ENCODE peak calls at places on chromosomes 16 and 17, in five cellular contexts. L is K562, E is HCT116, J is HepG2, H is SK-N-SH. O is an unnamed sample.

GRCh38 chr17:28133562-28133970 is 91.1 kb downstream of the NLK start:
- DNase-seq in J (no peak), H (no peak), E (no peak), L (no peak), O (no peak)

GRCh38 chr16:4053663-4054479 is 62.4 kb downstream of the ADCY9 start:
- DNase-seq in H (no peak), L (no peak), J (no peak), E (peak), O (no peak)

GRCh38 chr16:88914750-88915368 is 48.4 kb upstream of the PABPN1L start:
- DNase-seq in H (no peak), E (no peak), J (no peak), L (no peak), O (no peak)

GRCh38 chr16:50154369-50154947 is 1.4 kb downstream of the TENT4B start:
- DNase-seq in J (no peak), L (peak), E (no peak), H (peak), O (no peak)

GRCh38 chr17:82705756-82706155 is 7.3 kb upstream of the RAB40B start:
- DNase-seq in H (no peak), E (no peak), L (no peak), J (no peak), O (no peak)

GRCh38 chr16:59045496-59045895 is 311.4 kb upstream of the GOT2 start:
- DNase-seq in L (no peak), H (no peak), J (no peak), E (no peak), O (no peak)

GRCh38 chr17:81561494-81561885 is 9.3 kb upstream of the FAAP100 start:
- DNase-seq in J (no peak), L (no peak), E (no peak), H (no peak), O (no peak)

GRCh38 chr17:17898673-17899072 is 61.9 kb upstream of the SREBF1 start:
- DNase-seq in H (no peak), E (no peak), L (no peak), J (no peak), O (no peak)

GRCh38 chr16:62190426-62190825 is 154.2 kb upstream of the CDH8 start:
- DNase-seq in H (peak), J (peak), L (no peak), E (no peak), O (no peak)

GRCh38 chr17:57524790-57525543 is 220.1 kb downstream of the CCDC182 start:
- DNase-seq in H (no peak), J (peak), E (no peak), L (no peak), O (no peak)

GRCh38 chr17:41496803-41497484 is 7.2 kb upstream of the KRT36 start:
- DNase-seq in L (peak), E (peak), H (peak), J (peak), O (peak)

GRCh38 chr17:75181608-75182318 is 996 bp downstream of the SUMO2 start:
- DNase-seq in J (no peak), H (peak), E (no peak), L (peak), O (no peak)

GRCh38 chr17:67993998-67994361 is 2.3 kb downstream of the C17orf58 start:
- DNase-seq in H (peak), J (peak), L (peak), E (no peak), O (no peak)

GRCh38 chr16:49876716-49877129 is 20.8 kb upstream of the ZNF423 start:
- DNase-seq in H (peak), L (peak), J (no peak), E (no peak), O (no peak)

GRCh38 chr17:17935321-17936271 is 36.6 kb downstream of the TOM1L2 start:
- DNase-seq in H (no peak), E (no peak), L (no peak), J (peak), O (no peak)

GRCh38 chr16:14087590-14088154 is 16.6 kb downstream of the MRTFB start:
- DNase-seq in L (no peak), H (no peak), E (no peak), J (no peak), O (no peak)

GRCh38 chr16:9820481-9821246 is 361.6 kb downstream of the GRIN2A start:
- DNase-seq in L (peak), J (no peak), E (no peak), H (no peak), O (no peak)

GRCh38 chr17:34817252-34817651 is 144.0 kb downstream of the CCT6B start:
- DNase-seq in E (no peak), L (no peak), H (no peak), J (no peak), O (no peak)

GRCh38 chr16:53926209-53926608 is 222.3 kb downstream of the FTO start:
- DNase-seq in E (no peak), H (no peak), L (no peak), J (no peak), O (no peak)

GRCh38 chr16:67426022-67426421 is 4.9 kb upstream of the HSD11B2 start:
- DNase-seq in H (no peak), L (no peak), J (no peak), E (no peak), O (no peak)

GRCh38 chr17:10384175-10384574 is 11.4 kb upstream of the MYH13 start:
- DNase-seq in L (no peak), E (no peak), H (no peak), J (no peak), O (no peak)

GRCh38 chr17:76714822-76715461 is 4.2 kb upstream of the MXRA7 start:
- DNase-seq in H (peak), J (no peak), E (no peak), L (peak), O (no peak)

GRCh38 chr16:50478773-50479149 is 69.4 kb upstream of the NKD1 start:
- DNase-seq in L (peak), J (no peak), E (no peak), H (no peak), O (no peak)

GRCh38 chr17:74840989-74841666 is 18.6 kb downstream of the GRIN2C start:
- DNase-seq in L (peak), J (peak), H (no peak), E (no peak), O (no peak)

GRCh38 chr17:9648521-9649110 is 3.3 kb downstream of the USP43 start:
- DNase-seq in L (no peak), E (no peak), J (no peak), H (no peak), O (no peak)

DNA sequence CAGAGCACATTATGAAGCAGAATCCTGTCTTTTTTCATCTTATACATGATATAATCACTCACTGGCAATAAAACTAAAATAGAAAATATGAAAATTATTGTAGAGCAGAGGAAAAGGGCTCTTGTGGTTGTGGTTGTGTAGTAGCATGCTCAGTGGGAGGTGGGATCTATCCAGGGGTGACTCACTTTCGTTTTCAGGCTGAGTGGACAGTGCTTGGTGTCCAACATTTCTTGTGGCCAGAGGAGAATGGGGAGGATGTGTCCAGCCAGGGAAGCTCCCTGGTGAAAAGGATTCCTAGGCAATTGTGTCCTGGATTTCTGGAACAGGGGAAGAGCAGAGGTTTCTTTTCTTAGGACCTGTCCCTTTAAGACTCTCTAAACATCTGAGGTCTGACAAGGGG is 31.9 kb upstream of the CPHXL start:
- DNase-seq in H (no peak), E (no peak), L (no peak), J (no peak), O (no peak)
- TF ChIP-seq REST in H (no peak), E (no peak), L (no peak), J (no peak), O (no peak)

DNA sequence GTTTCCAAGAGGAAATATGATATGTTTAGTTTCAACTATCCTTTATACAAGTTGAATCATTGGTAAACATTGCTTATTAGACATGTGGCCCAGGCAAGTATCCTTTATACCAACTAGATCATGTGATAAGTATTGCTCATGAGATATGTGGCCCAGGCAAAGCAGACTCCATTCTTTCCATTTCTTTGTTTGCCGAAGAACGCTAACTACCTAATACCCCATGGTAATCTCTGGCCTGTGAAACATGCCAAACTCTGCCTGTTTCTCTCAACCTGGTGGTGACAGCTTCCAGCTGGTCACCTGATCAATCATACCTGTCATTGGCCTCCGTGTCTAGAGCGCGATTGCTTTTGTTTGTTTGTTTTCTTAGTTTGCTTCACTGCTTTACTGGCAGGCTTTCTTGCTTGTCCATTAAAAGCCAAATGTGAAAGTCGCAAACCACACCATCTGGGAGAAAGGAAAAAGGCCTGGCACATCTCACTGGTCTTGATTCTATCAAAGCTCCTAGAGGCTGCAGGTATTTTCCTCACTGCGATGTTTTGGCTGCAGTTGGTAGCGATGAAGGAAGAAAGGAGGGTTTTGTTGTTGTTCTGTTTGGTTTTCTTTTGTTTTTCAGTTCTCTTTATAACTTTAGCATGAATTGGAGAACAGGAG is 686.2 kb downstream of the KCNJ2 start:
- DNase-seq in E (no peak), H (no peak), J (no peak), L (no peak), O (no peak)
- TF ChIP-seq JUND in E (no peak), H (no peak), J (no peak), L (no peak), O (no peak)

DNA sequence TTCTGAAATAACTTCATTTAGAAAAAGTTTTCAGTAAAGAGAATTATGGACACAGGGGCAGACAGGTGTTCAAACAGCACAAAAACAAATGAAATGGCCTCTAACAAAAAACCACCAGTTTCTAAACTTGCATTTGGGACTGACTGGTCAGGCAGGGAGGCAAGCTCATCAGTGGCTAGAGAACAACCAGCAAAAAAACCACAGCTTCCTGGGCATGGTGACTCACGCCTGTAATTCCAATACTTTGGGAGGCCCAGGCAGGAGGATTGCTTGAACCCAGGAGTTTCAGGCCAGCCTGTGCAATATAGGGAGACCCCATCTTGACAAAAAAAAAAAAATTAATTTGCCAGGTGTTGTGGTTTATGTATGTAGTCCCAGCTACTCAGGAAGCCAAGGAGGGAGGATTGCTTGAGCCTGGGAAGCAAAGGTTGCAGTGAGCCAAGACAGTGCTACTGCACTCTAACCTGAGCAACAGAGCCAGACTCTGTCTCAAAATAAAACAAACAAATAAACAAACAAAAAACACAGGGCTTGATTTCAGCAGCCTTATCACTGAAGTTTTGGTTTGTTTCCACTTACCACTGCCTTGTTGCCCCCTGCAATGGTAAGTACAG is 26.1 kb downstream of the ERN1 start:
- DNase-seq in J (no peak), E (peak), H (no peak), L (no peak), O (peak)
- TF ChIP-seq REST in J (no peak), E (no peak), H (peak), L (no peak), O (no peak)

DNA sequence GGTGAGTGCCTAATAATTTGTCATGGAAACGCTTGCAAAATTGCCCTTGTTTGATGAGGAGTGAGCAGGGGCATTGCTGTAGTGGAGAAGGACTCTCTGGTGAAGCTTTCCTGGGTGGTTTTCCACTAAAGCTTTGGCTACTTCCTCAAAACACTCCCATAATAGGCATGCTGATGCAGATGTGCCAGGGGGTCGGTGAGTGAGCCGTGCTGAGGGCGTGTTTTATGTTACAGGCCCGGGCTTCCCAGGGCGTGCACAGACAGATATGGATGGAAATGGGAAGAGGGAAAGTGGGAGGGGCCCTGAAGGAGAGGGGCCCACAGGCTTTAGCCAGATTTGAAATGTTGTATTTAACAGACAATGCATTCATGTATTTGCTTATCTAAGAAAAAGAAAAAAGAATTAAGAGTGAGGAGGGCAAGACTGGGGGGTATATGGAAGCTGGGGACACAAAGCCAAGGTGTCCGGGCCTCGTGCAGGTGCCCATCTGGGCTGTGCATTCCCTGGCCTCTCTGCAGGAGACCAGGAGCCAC is 56.3 kb downstream of the IL21R start:
- DNase-seq in E (no peak), H (no peak), L (no peak), J (no peak), O (no peak)
- TF ChIP-seq JUND in E (no peak), H (no peak), L (no peak), J (no peak), O (no peak)

DNA sequence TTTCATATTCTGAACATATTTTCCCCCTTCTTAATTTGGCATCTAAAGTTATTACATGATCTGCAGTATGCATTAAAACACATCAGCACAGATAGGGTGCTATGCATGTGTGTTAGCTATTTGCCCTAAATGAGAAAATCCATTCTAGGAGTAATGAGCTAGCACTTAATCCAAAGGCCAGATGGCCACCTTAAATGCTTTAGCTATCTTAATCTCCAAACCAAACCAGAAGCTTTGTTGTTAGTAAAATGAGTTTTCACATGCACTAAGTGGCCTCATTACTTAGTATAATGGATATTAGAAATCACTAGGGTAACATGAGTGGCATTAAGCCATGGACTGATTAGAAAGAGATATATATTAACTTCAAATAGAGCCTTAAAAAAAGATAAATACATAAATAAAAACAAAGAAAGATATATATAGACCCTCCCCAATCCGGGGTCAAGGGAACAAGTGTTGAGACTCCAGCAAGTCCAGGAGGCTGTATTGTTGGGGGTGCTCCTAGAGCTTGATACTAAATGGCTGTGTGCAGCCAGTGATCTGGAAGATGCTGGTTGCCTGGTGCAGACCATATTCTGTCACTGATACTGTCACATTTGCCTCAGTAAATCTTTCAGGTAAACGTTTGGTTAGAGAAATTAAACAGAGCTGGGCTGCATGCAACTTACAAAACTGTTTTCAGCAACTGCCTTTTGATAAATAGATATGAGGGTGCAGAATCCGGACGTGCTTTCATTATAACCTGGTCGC is 67.3 kb downstream of the MYH10 start:
- DNase-seq in H (peak), E (no peak), J (no peak), L (no peak), O (no peak)
- TF ChIP-seq REST in H (no peak), E (no peak), J (no peak), L (no peak), O (no peak)

O was measured in GM12878.